ENCODE peak calls at places on chromosomes 16 and 17, in five cellular contexts. V is activated gamma-delta T cell treated with Interleukin-2 at 50 U/mL for 16 hours; I is activated T-cell treated with anti-CD3 and anti-CD28 coated beads, Interleukin-2, amount 50 U/mL, for 1 hour; C is psoas muscle; T is CD4-positive, CD25-positive, alpha-beta regulatory T cell. B is an unnamed sample.
A peak's percentile ranks its signal among the peaks of the same experiment; 100 is the strongest.

GRCh38 chr16:75152635-75153034 is 4.3 kb downstream of the ZFP1 start:
- DNase-seq in V (no peak), I (no peak), C (no peak), T (no peak), B (no peak)

GRCh38 chr16:27242868-27243590 is 25.5 kb downstream of the NSMCE1 start:
- DNase-seq in V (no peak), I (peak; percentile 42), C (no peak), T (no peak), B (no peak)

GRCh38 chr16:457732-458400 is 32.4 kb downstream of the RAB11FIP3 start:
- DNase-seq in V (no peak), I (no peak), C (no peak), T (no peak), B (peak; percentile 36)

GRCh38 chr16:2518823-2519710 is 1.1 kb upstream of the AMDHD2 start:
- DNase-seq in V (no peak), I (no peak), C (peak; percentile 24), T (no peak), B (peak; percentile 50)

GRCh38 chr16:7182510-7183109 is 150.0 kb upstream of the RBFOX1 start:
- DNase-seq in V (no peak), I (no peak), C (no peak), T (no peak), B (no peak)

GRCh38 chr17:43698678-43699437 is 37.1 kb upstream of the MEOX1 start:
- DNase-seq in V (no peak), I (no peak), C (no peak), T (no peak), B (no peak)

GRCh38 chr16:3578121-3578520 is 918 bp upstream of the NLRC3 start:
- DNase-seq in V (peak; percentile 58), I (peak; percentile 48), C (no peak), T (no peak), B (no peak)

GRCh38 chr17:66944365-66945203 is 19.9 kb upstream of the CACNG4 start:
- DNase-seq in V (no peak), I (no peak), C (no peak), T (no peak), B (no peak)

GRCh38 chr17:15444805-15445204 is 22.6 kb downstream of the CDRT4 start:
- DNase-seq in V (no peak), I (no peak), C (no peak), T (no peak), B (no peak)

GRCh38 chr17:8702996-8703395 is 41.6 kb downstream of the CCDC42 start:
- DNase-seq in V (no peak), I (no peak), C (no peak), T (no peak), B (no peak)

B was measured in left cardiac atrium.